ENCODE peak calls at places on chromosomes 16 and 17, in four cellular contexts. U, E, V and G are unnamed samples.

GRCh38 chr17:70787721-70788120 is 618.4 kb downstream of the KCNJ2 start:
- DNase-seq in U (no peak), V (no peak), E (no peak), G (no peak)

GRCh38 chr17:30290696-30291570 is 811 bp downstream of the BLMH start:
- DNase-seq in U (peak), V (peak), E (peak), G (no peak)

GRCh38 chr16:19294156-19294649 is 8.7 kb downstream of the CLEC19A start:
- DNase-seq in E (no peak), U (no peak), V (no peak), G (no peak)

GRCh38 chr16:81987706-81988105 is 23.6 kb downstream of the SDR42E1 start:
- DNase-seq in E (no peak), U (peak), V (no peak), G (no peak)

GRCh38 chr17:31492880-31493655 is 101.6 kb downstream of the RAB11FIP4 start:
- DNase-seq in V (no peak), E (no peak), U (no peak), G (no peak)

GRCh38 chr16:69522041-69522578 is 43.7 kb upstream of the NFAT5 start:
- DNase-seq in U (no peak), E (no peak), V (no peak), G (no peak)

GRCh38 chr17:55086635-55087058 is 118.1 kb downstream of the STXBP4 start:
- DNase-seq in E (no peak), V (peak), U (peak), G (no peak)

GRCh38 chr17:7477392-7478275 is 1.8 kb downstream of the ZBTB4 start:
- DNase-seq in V (peak), E (no peak), U (no peak), G (peak)

GRCh38 chr17:11506635-11507034 is 91.6 kb upstream of the DNAH9 start:
- DNase-seq in U (no peak), E (peak), V (no peak), G (no peak)

GRCh38 chr17:74842146-74842598 is 17.5 kb downstream of the GRIN2C start:
- DNase-seq in V (no peak), E (no peak), U (no peak), G (no peak)

GRCh38 chr16:53131363-53132071 is 76.7 kb downstream of the CHD9 start:
- DNase-seq in E (peak), V (peak), U (peak), G (no peak)

GRCh38 chr17:41666708-41667279 is 21.9 kb upstream of the EIF1 start:
- DNase-seq in V (peak), U (peak), E (peak), G (peak)

GRCh38 chr16:86874141-86874540 is 295.8 kb downstream of the FOXL1 start:
- DNase-seq in E (peak), V (no peak), U (peak), G (no peak)

GRCh38 chr17:43402567-43402966 is 3.8 kb downstream of the ARL4D start:
- DNase-seq in E (no peak), U (no peak), V (no peak), G (no peak)

GRCh38 chr17:49061524-49061943 is 64.3 kb downstream of the IGF2BP1 start:
- DNase-seq in V (peak), E (no peak), U (peak), G (no peak)

GRCh38 chr17:57084361-57084801 is 665 bp upstream of the AKAP1 start:
- DNase-seq in V (peak), E (no peak), U (no peak), G (no peak)

DNA sequence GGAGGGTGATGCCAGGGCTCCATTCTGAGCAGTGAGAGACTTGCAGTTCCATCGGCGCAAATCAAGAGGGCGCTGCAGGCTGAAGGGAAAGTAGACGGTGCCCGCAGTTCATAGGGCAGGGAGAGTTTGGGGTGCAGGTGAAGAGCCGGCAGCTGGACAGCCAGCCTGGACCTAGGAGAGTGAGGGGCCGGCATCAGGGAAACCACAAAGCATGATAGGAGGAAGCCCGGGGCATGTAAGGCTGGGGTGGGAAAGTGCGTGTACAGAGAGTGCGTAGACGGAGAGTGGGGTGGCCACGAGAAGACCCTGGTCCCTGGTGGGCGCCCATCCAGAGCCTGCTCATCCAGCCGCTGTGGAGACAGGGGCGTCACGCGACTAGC is 101.1 kb upstream of the CHMP6 start:
- DNase-seq in U (no peak), E (no peak), V (no peak), G (no peak)
- TF ChIP-seq CTCF in U (peak), E (no peak), V (peak), G (no peak)

GRCh38 chr16:58636474-58636873 is 6.8 kb upstream of the CNOT1 start:
- DNase-seq in V (no peak), E (no peak), U (no peak), G (no peak)

GRCh38 chr16:58639230-58639629 is 9.6 kb upstream of the CNOT1 start:
- DNase-seq in U (no peak), E (no peak), V (no peak), G (no peak)

GRCh38 chr16:58640949-58641348 is 11.3 kb upstream of the CNOT1 start:
- DNase-seq in V (no peak), E (no peak), U (no peak), G (no peak)

GRCh38 chr16:58639836-58640235 is 10.2 kb upstream of the CNOT1 start:
- DNase-seq in E (no peak), U (no peak), V (no peak), G (no peak)

DNA sequence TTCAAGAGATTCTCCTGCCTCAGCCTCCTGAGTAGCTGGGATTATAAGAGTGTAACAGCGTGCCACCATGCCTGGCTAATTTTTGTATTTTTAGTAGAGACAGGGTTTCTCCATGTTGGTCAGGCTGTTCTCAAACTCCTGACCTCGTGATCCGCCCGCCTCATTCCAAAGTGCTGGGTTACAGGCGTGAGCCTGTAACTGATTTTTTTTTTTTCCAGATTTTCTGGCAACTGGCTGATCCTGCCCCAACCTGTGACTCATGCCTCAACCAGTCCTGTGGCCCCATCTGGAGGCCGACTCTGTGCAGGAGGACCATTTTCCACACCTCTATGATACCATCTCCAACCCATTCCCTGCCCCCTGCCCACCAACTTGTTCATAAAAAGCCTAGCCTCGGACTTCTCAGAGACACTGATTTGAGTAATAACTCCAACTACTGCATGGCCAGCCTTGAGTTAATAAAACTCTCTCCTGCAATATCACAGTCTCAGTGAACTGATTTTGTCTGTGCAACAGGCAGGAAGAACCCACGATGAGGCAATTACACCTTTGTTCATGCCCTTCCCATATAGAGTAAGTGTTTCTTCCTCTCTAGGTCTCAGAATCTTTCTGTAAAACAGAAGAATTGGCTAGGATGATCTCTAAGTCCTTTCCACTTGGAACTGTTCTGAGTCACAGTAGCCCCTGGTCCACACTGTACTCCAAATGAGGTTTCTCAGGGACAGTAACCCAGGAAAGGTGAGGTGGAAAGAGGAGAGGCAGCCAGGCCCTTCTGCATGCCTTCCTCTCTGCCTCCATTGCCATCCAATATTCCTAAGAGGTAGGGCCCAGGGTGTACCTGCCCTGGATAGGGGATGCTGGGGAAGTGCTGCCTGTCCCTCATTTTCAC is 8.8 kb upstream of the CNOT1 start:
- DNase-seq in E (no peak), U (peak), V (peak), G (no peak)
- TF ChIP-seq CTCF in E (no peak), U (peak), V (peak), G (peak)

GRCh38 chr17:58338907-58339774 is 10.5 kb upstream of the TSPOAP1 start:
- DNase-seq in E (no peak), V (peak), U (no peak), G (no peak)

GRCh38 chr17:58337126-58337599 is 8.6 kb upstream of the TSPOAP1 start:
- DNase-seq in U (no peak), V (peak), E (no peak), G (no peak)

GRCh38 chr17:58337600-58338453 is 9.2 kb upstream of the TSPOAP1 start:
- DNase-seq in V (peak), E (no peak), U (no peak), G (peak)

GRCh38 chr17:58339775-58340622 is 11.4 kb upstream of the TSPOAP1 start:
- DNase-seq in E (no peak), V (no peak), U (no peak), G (peak)

GRCh38 chr17:58338454-58338841 is 9.9 kb upstream of the TSPOAP1 start:
- DNase-seq in U (no peak), E (no peak), V (no peak), G (no peak)
- TF ChIP-seq CTCF in U (no peak), E (no peak), V (peak), G (no peak)

GRCh38 chr16:55176901-55177300 is 147.1 kb upstream of the IRX6 start:
- DNase-seq in E (no peak), U (no peak), V (no peak), G (no peak)

GRCh38 chr16:55169780-55170179 is 154.2 kb upstream of the IRX6 start:
- DNase-seq in V (no peak), E (no peak), U (no peak), G (no peak)

GRCh38 chr16:55175389-55175788 is 148.6 kb upstream of the IRX6 start:
- DNase-seq in V (no peak), E (no peak), U (peak), G (no peak)

GRCh38 chr16:55171241-55171640 is 152.8 kb upstream of the IRX6 start:
- DNase-seq in E (no peak), V (no peak), U (no peak), G (no peak)
- TF ChIP-seq CTCF in E (no peak), V (no peak), U (no peak), G (no peak)

GRCh38 chr17:79702550-79703236 is 28.1 kb upstream of the ENPP7 start:
- DNase-seq in E (no peak), U (no peak), V (no peak), G (no peak)

GRCh38 chr17:79704691-79705090 is 26.1 kb upstream of the ENPP7 start:
- DNase-seq in V (no peak), E (no peak), U (no peak), G (no peak)

GRCh38 chr17:79700574-79700973 is 30.2 kb upstream of the ENPP7 start:
- DNase-seq in E (no peak), U (no peak), V (no peak), G (no peak)

GRCh38 chr17:79699386-79700036 is 31.2 kb upstream of the ENPP7 start:
- DNase-seq in U (no peak), V (no peak), E (no peak), G (no peak)

GRCh38 chr17:79702071-79702470 is 28.7 kb upstream of the ENPP7 start:
- DNase-seq in V (no peak), E (no peak), U (no peak), G (no peak)
- TF ChIP-seq CTCF in V (no peak), E (peak), U (no peak), G (no peak)

DNA sequence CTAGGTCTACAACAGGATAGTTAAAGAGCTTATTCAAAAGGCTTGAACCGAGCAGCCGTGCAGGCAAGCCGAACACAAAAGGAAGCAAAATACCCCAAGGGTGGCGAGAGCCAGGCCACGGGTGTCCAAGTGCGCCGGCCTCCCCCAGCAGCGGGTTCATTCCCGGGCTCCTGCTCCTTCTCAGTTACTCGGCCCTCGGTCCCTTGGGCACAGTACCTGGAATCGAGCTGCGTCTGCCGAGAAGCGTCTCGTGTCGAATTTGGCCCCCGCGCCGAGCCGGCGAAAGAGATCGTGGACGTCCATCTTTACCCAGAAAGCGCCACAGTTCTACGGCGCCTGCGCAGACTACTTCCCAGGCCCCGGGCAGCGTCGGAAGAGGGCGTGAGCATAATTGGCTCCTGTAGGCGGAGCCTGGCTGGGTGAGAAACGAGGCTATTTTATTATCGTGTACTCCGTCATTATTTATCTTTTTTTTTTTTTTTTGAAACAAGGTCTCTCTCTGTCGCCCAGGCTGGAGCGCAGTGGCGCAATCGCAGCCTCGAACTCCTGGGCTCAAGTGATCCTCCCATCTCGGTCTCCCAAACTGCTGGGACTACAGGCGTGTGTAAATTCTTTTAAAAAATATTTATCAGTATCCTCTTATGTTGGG is at the start of gene DDX52:
- DNase-seq in V (peak), U (peak), E (peak), G (peak)
- TF ChIP-seq CTCF in V (no peak), U (no peak), E (no peak), G (peak)

GRCh38 chr17:81309140-81309858 is 14.2 kb upstream of the SLC38A10 start:
- DNase-seq in V (peak), U (peak), E (peak), G (no peak)

GRCh38 chr17:81311954-81312353 is 16.8 kb upstream of the SLC38A10 start:
- DNase-seq in V (no peak), E (no peak), U (no peak), G (no peak)

GRCh38 chr17:81308161-81308560 is 13.1 kb upstream of the SLC38A10 start:
- DNase-seq in V (no peak), U (no peak), E (no peak), G (no peak)

GRCh38 chr17:81310963-81311550 is 15.9 kb upstream of the SLC38A10 start:
- DNase-seq in U (no peak), V (no peak), E (no peak), G (no peak)

GRCh38 chr17:81309859-81310839 is 15.0 kb upstream of the SLC38A10 start:
- DNase-seq in U (no peak), V (no peak), E (no peak), G (no peak)
- TF ChIP-seq CTCF in U (no peak), V (no peak), E (no peak), G (no peak)